ENCODE peak calls at places on chromosomes 3 and 15, in ten cellular contexts. W is testis; C is tibial nerve; P is transverse colon; M is fibroblast of lung; B is pancreas; X is thyroid gland; A is cardiac muscle cell; J is body of pancreas; F is CD4-positive, alpha-beta memory T cell. O is an unnamed sample.

GRCh38 chr15:44788748-44789147 is 52.4 kb downstream of the TRIM69 start:
- DNase-seq in M (no peak), F (no peak), X (no peak), P (no peak), J (no peak), A (peak; percentile 30), W (no peak), C (no peak), B (no peak), O (no peak)

GRCh38 chr3:168476360-168476980 is 380.7 kb upstream of the GOLIM4 start:
- DNase-seq in P (no peak), C (no peak), X (no peak), W (no peak), F (no peak), M (no peak), B (no peak), A (no peak), J (no peak), O (no peak)

GRCh38 chr3:108159128-108159527 is 63.1 kb downstream of the IFT57 start:
- DNase-seq in J (no peak), P (no peak), F (no peak), M (peak; percentile 17), C (no peak), W (no peak), X (no peak), B (no peak), A (peak; percentile 35), O (no peak)

GRCh38 chr3:43024183-43024865 is 45.2 kb downstream of the GASK1A start:
- DNase-seq in J (no peak), M (no peak), A (no peak), X (no peak), B (no peak), P (no peak), W (no peak), C (no peak), F (peak; percentile 68), O (no peak)

GRCh38 chr15:84023636-84024035 is 211.9 kb upstream of the GOLGA6L4 start:
- DNase-seq in C (peak; percentile 38), M (peak; percentile 63), X (peak; percentile 3), F (no peak), B (no peak), J (peak; percentile 49), A (peak; percentile 64), W (peak; percentile 60), P (peak; percentile 15), O (peak; percentile 24)

GRCh38 chr15:77402740-77403379 is 17.0 kb downstream of the PEAK1 start:
- DNase-seq in J (no peak), M (peak; percentile 89), A (peak; percentile 82), X (no peak), C (no peak), P (no peak), B (no peak), F (no peak), W (no peak), O (no peak)

GRCh38 chr3:19934098-19934566 is at the start of gene EFHB:
- DNase-seq in B (no peak), W (peak; percentile 70), J (peak; percentile 65), M (peak; percentile 11), F (no peak), P (peak; percentile 63), X (peak; percentile 69), C (no peak), A (peak; percentile 53), O (no peak)

GRCh38 chr3:100185847-100186246 is 71.5 kb upstream of the FILIP1L start:
- DNase-seq in J (no peak), C (no peak), M (no peak), W (no peak), A (no peak), P (no peak), B (no peak), F (no peak), X (no peak), O (no peak)

GRCh38 chr3:79521221-79521848 is 246.5 kb downstream of the ROBO1 start:
- DNase-seq in A (peak; percentile 62), F (no peak), P (no peak), B (no peak), C (no peak), X (no peak), J (no peak), M (peak; percentile 57), W (no peak), O (no peak)

DNA sequence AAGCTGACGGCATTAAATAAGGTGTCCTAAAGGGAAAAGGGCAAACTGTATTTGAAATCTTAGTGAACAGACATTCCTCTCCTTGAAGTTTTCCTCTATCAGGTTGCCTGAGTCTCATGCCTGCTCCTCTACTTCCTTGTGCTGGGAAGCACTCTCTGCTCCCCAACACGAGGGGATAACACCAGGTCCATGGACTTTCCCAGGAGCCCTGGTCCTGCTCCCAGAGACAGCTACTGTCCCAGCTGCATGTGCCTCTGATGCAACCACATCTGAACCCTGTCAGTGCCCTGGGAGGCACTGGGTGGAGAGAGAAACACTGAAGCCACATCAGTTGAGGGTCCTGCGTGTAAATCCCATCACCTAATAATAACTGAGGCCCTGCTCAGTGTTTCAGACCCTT is 7.4 kb downstream of the TLR9 start:
- DNase-seq in C (no peak), W (no peak), J (no peak), P (no peak), B (no peak), A (no peak), F (no peak), X (no peak), M (no peak), O (no peak)
- H3K4me1 ChIP-seq in C (peaks cover 7% of the 10 kb centered on the region), W (peaks cover 16% of the 10 kb centered on the region), J (peaks cover 27% of the 10 kb centered on the region), P (peaks cover 23% of the 10 kb centered on the region), B (peaks cover 13% of the 10 kb centered on the region), A (peaks cover 5% of the 10 kb centered on the region), F (peaks cover 86% of the 10 kb centered on the region), X (peaks cover 38% of the 10 kb centered on the region), M (peaks cover 9% of the 10 kb centered on the region), O (peaks cover 29% of the 10 kb centered on the region)

DNA sequence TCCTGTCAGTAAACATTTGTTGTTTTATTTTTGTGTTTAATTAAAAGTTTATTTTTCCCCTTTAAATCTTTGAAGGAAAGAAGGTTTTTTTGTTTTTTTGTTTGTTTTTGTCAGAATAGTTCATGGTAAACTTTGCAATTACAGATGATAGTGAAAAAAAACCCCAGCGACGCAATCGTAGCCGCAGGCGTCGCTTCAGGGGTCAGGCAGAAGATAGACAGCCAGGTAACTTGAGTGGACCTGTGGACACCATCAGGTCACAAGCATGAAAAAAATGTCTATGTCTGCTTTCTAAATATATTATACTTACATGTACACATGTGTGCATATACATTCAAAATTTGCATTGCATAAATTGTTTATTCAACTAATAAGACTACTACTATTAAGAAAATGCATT is 18.6 kb downstream of the DNAJC19 start:
- DNase-seq in P (no peak), W (no peak), M (no peak), A (no peak), B (no peak), F (no peak), X (no peak), C (no peak), J (no peak), O (no peak)
- H3K4me1 ChIP-seq in P (no peaks in the 10 kb centered on the region), W (no peaks in the 10 kb centered on the region), M (no peaks in the 10 kb centered on the region), A (no peaks in the 10 kb centered on the region), B (no peaks in the 10 kb centered on the region), F (no peaks in the 10 kb centered on the region), X (no peaks in the 10 kb centered on the region), C (no peaks in the 10 kb centered on the region), J (no peaks in the 10 kb centered on the region), O (no peaks in the 10 kb centered on the region)

DNA sequence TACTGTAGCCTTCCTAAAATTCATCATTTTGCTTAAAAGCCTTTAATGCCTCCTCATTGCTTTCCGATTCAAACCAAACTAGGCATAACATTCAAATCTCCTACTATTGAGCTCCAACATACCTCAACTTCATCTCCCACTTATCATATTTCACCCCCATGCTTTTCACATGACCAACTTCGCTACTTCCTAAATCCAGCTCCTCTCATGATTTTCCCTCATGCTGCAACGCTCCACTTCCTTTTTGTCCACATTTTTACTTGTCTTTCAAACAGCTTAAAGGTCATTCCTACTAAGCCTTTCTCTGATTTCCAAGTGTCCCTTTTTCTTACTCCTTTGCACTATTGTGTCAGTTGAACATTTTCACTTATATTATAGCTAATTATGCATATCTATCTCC is 20.3 kb upstream of the ANXA2 start:
- DNase-seq in B (no peak), M (no peak), X (no peak), W (no peak), C (no peak), J (no peak), F (no peak), P (no peak), A (no peak), O (no peak)
- H3K4me1 ChIP-seq in B (no peaks in the 10 kb centered on the region), M (peaks cover 17% of the 10 kb centered on the region), X (peaks cover 4% of the 10 kb centered on the region), W (no peaks in the 10 kb centered on the region), C (peaks cover 8% of the 10 kb centered on the region), J (no peaks in the 10 kb centered on the region), F (no peaks in the 10 kb centered on the region), P (peaks cover 3% of the 10 kb centered on the region), A (no peaks in the 10 kb centered on the region), O (no peaks in the 10 kb centered on the region)

GRCh38 chr15:69558138-69558409 is 105.5 kb downstream of the RPLP1 start:
- DNase-seq in B (no peak), J (no peak), M (no peak), A (no peak), P (no peak), X (no peak), F (no peak), C (no peak), W (no peak), O (no peak)
- H3K4me1 ChIP-seq in B (peaks cover 39% of the 10 kb centered on the region), J (peaks cover 44% of the 10 kb centered on the region), M (peaks cover 3% of the 10 kb centered on the region), A (peaks cover 4% of the 10 kb centered on the region), P (peaks cover 41% of the 10 kb centered on the region), X (peaks cover 11% of the 10 kb centered on the region), F (no peaks in the 10 kb centered on the region), C (peaks cover 28% of the 10 kb centered on the region), W (peaks cover 5% of the 10 kb centered on the region), O (peaks cover 13% of the 10 kb centered on the region)

O was measured in prostate gland.